ENCODE peak calls at places on chromosomes 2 and 18, in seven cellular contexts. One of them, this sample, is unnamed. For H3K36me3, the result is how much of the 10 kb centered on the place peaks cover.

GRCh38 chr2:99675110-99675661 is 185.4 kb upstream of the REV1 start:
- DNase-seq in PC-9: no peak
- DNase-seq in colonic mucosa: no peak
- DNase-seq in CD4-positive, CD25-positive, alpha-beta regulatory T cell: no peak
- DNase-seq in GM23248: no peak
- DNase-seq in spleen: no peak
- DNase-seq in heart left ventricle: no peak
- DNase-seq in this sample: no peak

GRCh38 chr18:3581890-3582289 is 131.9 kb downstream of the TGIF1 start:
- DNase-seq in PC-9: no peak
- DNase-seq in colonic mucosa: no peak
- DNase-seq in CD4-positive, CD25-positive, alpha-beta regulatory T cell: no peak
- DNase-seq in GM23248: no peak
- DNase-seq in spleen: no peak
- DNase-seq in heart left ventricle: no peak
- DNase-seq in this sample: no peak

GRCh38 chr2:239268549-239268948 is 132.3 kb downstream of the HDAC4 start:
- DNase-seq in PC-9: no peak
- DNase-seq in colonic mucosa: peak
- DNase-seq in CD4-positive, CD25-positive, alpha-beta regulatory T cell: no peak
- DNase-seq in GM23248: no peak
- DNase-seq in spleen: no peak
- DNase-seq in heart left ventricle: no peak
- DNase-seq in this sample: no peak

GRCh38 chr18:54734059-54734458 is 94.2 kb upstream of the RAB27B start:
- DNase-seq in PC-9: no peak
- DNase-seq in colonic mucosa: no peak
- DNase-seq in CD4-positive, CD25-positive, alpha-beta regulatory T cell: no peak
- DNase-seq in GM23248: peak
- DNase-seq in spleen: no peak
- DNase-seq in heart left ventricle: no peak
- DNase-seq in this sample: no peak

GRCh38 chr18:23725351-23725750 is 36.1 kb downstream of the LAMA3 start:
- DNase-seq in PC-9: no peak
- DNase-seq in colonic mucosa: no peak
- DNase-seq in CD4-positive, CD25-positive, alpha-beta regulatory T cell: no peak
- DNase-seq in GM23248: no peak
- DNase-seq in spleen: no peak
- DNase-seq in heart left ventricle: no peak
- DNase-seq in this sample: no peak

GRCh38 chr2:74889159-74889558 is 55.2 kb downstream of the HK2 start:
- DNase-seq in PC-9: no peak
- DNase-seq in colonic mucosa: no peak
- DNase-seq in CD4-positive, CD25-positive, alpha-beta regulatory T cell: no peak
- DNase-seq in GM23248: no peak
- DNase-seq in spleen: no peak
- DNase-seq in heart left ventricle: no peak
- DNase-seq in this sample: no peak

GRCh38 chr2:214593723-214594122 is 182.9 kb downstream of the VWC2L start:
- DNase-seq in PC-9: peak
- DNase-seq in colonic mucosa: no peak
- DNase-seq in CD4-positive, CD25-positive, alpha-beta regulatory T cell: no peak
- DNase-seq in GM23248: peak
- DNase-seq in spleen: no peak
- DNase-seq in heart left ventricle: no peak
- DNase-seq in this sample: no peak

GRCh38 chr2:232320038-232320790 is 58.3 kb upstream of the ALPP start:
- DNase-seq in PC-9: no peak
- DNase-seq in colonic mucosa: peak
- DNase-seq in CD4-positive, CD25-positive, alpha-beta regulatory T cell: peak
- DNase-seq in GM23248: no peak
- DNase-seq in spleen: no peak
- DNase-seq in heart left ventricle: no peak
- DNase-seq in this sample: no peak

GRCh38 chr2:66845307-66845706 is 410.4 kb downstream of the MEIS1 start:
- DNase-seq in PC-9: peak
- DNase-seq in colonic mucosa: no peak
- DNase-seq in CD4-positive, CD25-positive, alpha-beta regulatory T cell: no peak
- DNase-seq in GM23248: peak
- DNase-seq in spleen: no peak
- DNase-seq in heart left ventricle: no peak
- DNase-seq in this sample: no peak

GRCh38 chr2:99698896-99699295 is 209.1 kb upstream of the REV1 start:
- DNase-seq in PC-9: no peak
- DNase-seq in colonic mucosa: no peak
- DNase-seq in CD4-positive, CD25-positive, alpha-beta regulatory T cell: no peak
- DNase-seq in GM23248: peak
- DNase-seq in spleen: no peak
- DNase-seq in heart left ventricle: no peak
- DNase-seq in this sample: no peak

GRCh38 chr2:215598376-215598975 is 162.6 kb upstream of the FN1 start:
- DNase-seq in PC-9: no peak
- DNase-seq in colonic mucosa: no peak
- DNase-seq in CD4-positive, CD25-positive, alpha-beta regulatory T cell: no peak
- DNase-seq in GM23248: peak
- DNase-seq in spleen: no peak
- DNase-seq in heart left ventricle: no peak
- DNase-seq in this sample: no peak

GRCh38 chr2:105834931-105835330 is 90.2 kb downstream of the NCK2 start:
- DNase-seq in PC-9: no peak
- DNase-seq in colonic mucosa: no peak
- DNase-seq in CD4-positive, CD25-positive, alpha-beta regulatory T cell: peak
- DNase-seq in GM23248: no peak
- DNase-seq in spleen: no peak
- DNase-seq in heart left ventricle: no peak
- DNase-seq in this sample: peak

GRCh38 chr2:102186676-102187190 is at the start of gene IL1RL2:
- DNase-seq in PC-9: no peak
- DNase-seq in colonic mucosa: peak
- DNase-seq in CD4-positive, CD25-positive, alpha-beta regulatory T cell: no peak
- DNase-seq in GM23248: peak
- DNase-seq in spleen: no peak
- DNase-seq in heart left ventricle: no peak
- DNase-seq in this sample: no peak

GRCh38 chr2:160306985-160307384 is 106.9 kb upstream of the ITGB6 start:
- DNase-seq in PC-9: no peak
- DNase-seq in colonic mucosa: no peak
- DNase-seq in CD4-positive, CD25-positive, alpha-beta regulatory T cell: no peak
- DNase-seq in GM23248: peak
- DNase-seq in spleen: no peak
- DNase-seq in heart left ventricle: no peak
- DNase-seq in this sample: no peak

GRCh38 chr2:29010946-29011649 is 30.0 kb downstream of the TOGARAM2 start:
- DNase-seq in PC-9: no peak
- DNase-seq in colonic mucosa: no peak
- DNase-seq in CD4-positive, CD25-positive, alpha-beta regulatory T cell: peak
- DNase-seq in GM23248: peak
- DNase-seq in spleen: peak
- DNase-seq in heart left ventricle: peak
- DNase-seq in this sample: peak

GRCh38 chr18:76697441-76697901 is 124.9 kb upstream of the ZNF236 start:
- DNase-seq in PC-9: no peak
- DNase-seq in colonic mucosa: no peak
- DNase-seq in CD4-positive, CD25-positive, alpha-beta regulatory T cell: no peak
- DNase-seq in GM23248: peak
- DNase-seq in spleen: no peak
- DNase-seq in heart left ventricle: peak
- DNase-seq in this sample: no peak

GRCh38 chr2:171390941-171391516 is 42.8 kb downstream of the METTL8 start:
- DNase-seq in PC-9: peak
- DNase-seq in colonic mucosa: no peak
- DNase-seq in CD4-positive, CD25-positive, alpha-beta regulatory T cell: peak
- DNase-seq in GM23248: peak
- DNase-seq in spleen: no peak
- DNase-seq in heart left ventricle: no peak
- DNase-seq in this sample: no peak

GRCh38 chr2:217897091-217897715 is 105.6 kb downstream of the TNS1 start:
- DNase-seq in PC-9: no peak
- DNase-seq in colonic mucosa: no peak
- DNase-seq in CD4-positive, CD25-positive, alpha-beta regulatory T cell: no peak
- DNase-seq in GM23248: no peak
- DNase-seq in spleen: no peak
- DNase-seq in heart left ventricle: peak
- DNase-seq in this sample: no peak
- H3K36me3 ChIP-seq in PC-9: under half
- H3K36me3 ChIP-seq in colonic mucosa: under half
- H3K36me3 ChIP-seq in CD4-positive, CD25-positive, alpha-beta regulatory T cell: under half
- H3K36me3 ChIP-seq in GM23248: half or more
- H3K36me3 ChIP-seq in spleen: half or more
- H3K36me3 ChIP-seq in heart left ventricle: half or more
- H3K36me3 ChIP-seq in this sample: under half

DNA sequence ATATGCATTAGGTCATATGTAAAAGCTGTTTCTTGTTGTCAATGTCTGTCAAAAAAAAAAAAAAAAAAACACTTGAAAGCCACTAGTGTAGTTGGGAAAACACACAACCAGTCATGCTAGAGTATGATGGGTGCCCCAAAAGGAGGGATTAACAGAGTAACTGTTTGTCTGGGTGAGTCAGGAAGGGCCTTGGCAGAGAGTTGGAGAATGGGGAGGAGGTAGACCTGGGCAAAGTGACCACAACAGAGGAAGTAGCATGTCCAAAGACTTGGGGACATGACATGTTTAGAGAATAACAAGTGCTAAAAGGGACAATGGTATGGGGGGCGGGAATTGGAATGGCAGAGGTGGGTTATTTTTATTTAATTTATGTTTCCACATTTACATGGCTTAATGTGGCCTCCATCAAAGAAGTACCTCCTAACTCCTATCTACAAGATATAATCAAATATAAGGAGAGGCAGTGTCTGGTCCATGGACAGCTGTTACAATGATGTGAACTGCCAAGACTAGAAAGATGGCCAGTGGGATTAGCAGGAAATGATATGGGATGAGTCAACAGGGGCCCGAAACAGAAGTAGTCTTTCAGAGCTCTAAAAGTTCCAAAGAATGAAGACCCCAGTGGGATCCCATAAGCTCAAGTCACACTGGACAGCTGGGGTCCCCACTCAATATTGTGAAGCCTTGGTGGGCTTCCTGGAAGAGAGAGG is 99.9 kb upstream of the ZFP36L2 start:
- DNase-seq in PC-9: no peak
- DNase-seq in colonic mucosa: no peak
- DNase-seq in CD4-positive, CD25-positive, alpha-beta regulatory T cell: no peak
- DNase-seq in GM23248: no peak
- DNase-seq in spleen: no peak
- DNase-seq in heart left ventricle: no peak
- DNase-seq in this sample: no peak
- H3K4me3 ChIP-seq in PC-9: no peak
- H3K4me3 ChIP-seq in colonic mucosa: no peak
- H3K4me3 ChIP-seq in CD4-positive, CD25-positive, alpha-beta regulatory T cell: no peak
- H3K4me3 ChIP-seq in GM23248: no peak
- H3K4me3 ChIP-seq in spleen: no peak
- H3K4me3 ChIP-seq in heart left ventricle: no peak
- H3K4me3 ChIP-seq in this sample: no peak

GRCh38 chr2:219277703-219278654 is 1.2 kb upstream of the DNAJB2 start:
- DNase-seq in PC-9: peak
- DNase-seq in colonic mucosa: peak
- DNase-seq in CD4-positive, CD25-positive, alpha-beta regulatory T cell: peak
- DNase-seq in GM23248: peak
- DNase-seq in spleen: peak
- DNase-seq in heart left ventricle: peak
- DNase-seq in this sample: peak
- H3K36me3 ChIP-seq in PC-9: under half
- H3K36me3 ChIP-seq in colonic mucosa: under half
- H3K36me3 ChIP-seq in CD4-positive, CD25-positive, alpha-beta regulatory T cell: under half
- H3K36me3 ChIP-seq in GM23248: under half
- H3K36me3 ChIP-seq in spleen: under half
- H3K36me3 ChIP-seq in heart left ventricle: under half
- H3K36me3 ChIP-seq in this sample: under half

GRCh38 chr2:161423351-161424178 is 7.5 kb downstream of the TBR1 start:
- DNase-seq in PC-9: no peak
- DNase-seq in colonic mucosa: peak
- DNase-seq in CD4-positive, CD25-positive, alpha-beta regulatory T cell: no peak
- DNase-seq in GM23248: peak
- DNase-seq in spleen: no peak
- DNase-seq in heart left ventricle: no peak
- DNase-seq in this sample: no peak
- H3K4me3 ChIP-seq in PC-9: no peak
- H3K4me3 ChIP-seq in colonic mucosa: peak
- H3K4me3 ChIP-seq in CD4-positive, CD25-positive, alpha-beta regulatory T cell: no peak
- H3K4me3 ChIP-seq in GM23248: peak
- H3K4me3 ChIP-seq in spleen: peak
- H3K4me3 ChIP-seq in heart left ventricle: peak
- H3K4me3 ChIP-seq in this sample: no peak

DNA sequence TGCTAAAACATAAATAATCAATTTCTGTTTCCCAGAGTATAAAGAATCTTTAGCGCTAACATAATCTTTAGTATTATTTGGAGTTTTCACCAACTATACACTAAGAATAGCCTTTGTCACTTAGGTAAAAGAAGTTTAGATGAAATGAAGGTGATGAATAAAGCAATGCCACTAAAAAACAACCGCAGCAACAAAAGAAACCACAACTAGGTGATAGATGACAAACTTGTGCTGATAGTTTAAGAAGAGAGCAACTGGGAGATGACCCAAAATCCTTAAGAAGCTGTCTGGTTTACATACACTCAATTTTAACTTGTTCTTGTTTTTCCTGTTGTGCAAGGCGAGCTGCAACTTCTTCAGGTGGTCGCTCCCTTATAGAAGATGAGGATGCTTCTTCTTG is 24.8 kb downstream of the IMMT start:
- DNase-seq in PC-9: no peak
- DNase-seq in colonic mucosa: no peak
- DNase-seq in CD4-positive, CD25-positive, alpha-beta regulatory T cell: no peak
- DNase-seq in GM23248: no peak
- DNase-seq in spleen: no peak
- DNase-seq in heart left ventricle: no peak
- DNase-seq in this sample: no peak
- H3K36me3 ChIP-seq in PC-9: under half
- H3K36me3 ChIP-seq in colonic mucosa: under half
- H3K36me3 ChIP-seq in CD4-positive, CD25-positive, alpha-beta regulatory T cell: half or more
- H3K36me3 ChIP-seq in GM23248: under half
- H3K36me3 ChIP-seq in spleen: half or more
- H3K36me3 ChIP-seq in heart left ventricle: half or more
- H3K36me3 ChIP-seq in this sample: under half